ENCODE peak calls at places on chromosomes 4 and X, in seven cellular contexts. Q, R, A, L, U, I and H are unnamed samples.

GRCh38 chrX:8067754-8068469 is 103.2 kb downstream of the VCX2 start:
- DNase-seq in Q (peak), R (peak), A (peak), L (no peak), U (no peak), I (no peak), H (no peak)

GRCh38 chr4:85005865-85006377 is 39.4 kb upstream of the WDFY3 start:
- DNase-seq in Q (peak), R (peak), A (peak), L (no peak), U (no peak), I (no peak), H (no peak)

GRCh38 chr4:75194180-75194579 is 261.3 kb downstream of the PARM1 start:
- DNase-seq in Q (no peak), R (no peak), A (no peak), L (no peak), U (no peak), I (no peak), H (no peak)

GRCh38 chrX:3175659-3176438 is 134.6 kb downstream of the ARSF start:
- DNase-seq in Q (peak), R (peak), A (peak), L (no peak), U (no peak), I (no peak), H (no peak)

GRCh38 chr4:101753702-101754101 is 36.8 kb upstream of the BANK1 start:
- DNase-seq in Q (no peak), R (peak), A (peak), L (no peak), U (no peak), I (no peak), H (no peak)

GRCh38 chr4:38034986-38035882 is 75.0 kb downstream of the PTTG2 start:
- DNase-seq in Q (peak), R (peak), A (peak), L (no peak), U (no peak), I (peak), H (peak)

GRCh38 chr4:145882594-145882993 is 56.0 kb downstream of the ZNF827 start:
- DNase-seq in Q (no peak), R (no peak), A (no peak), L (no peak), U (no peak), I (no peak), H (no peak)

GRCh38 chr4:3527914-3528876 is 4.0 kb downstream of the LRPAP1 start:
- DNase-seq in Q (no peak), R (no peak), A (no peak), L (no peak), U (no peak), I (no peak), H (no peak)

GRCh38 chrX:107750263-107750662 is 25.3 kb downstream of the TSC22D3 start:
- DNase-seq in Q (no peak), R (no peak), A (no peak), L (peak), U (no peak), I (no peak), H (no peak)

GRCh38 chr4:152118819-152119553 is 358.2 kb upstream of the GATB start:
- DNase-seq in Q (no peak), R (no peak), A (no peak), L (no peak), U (no peak), I (no peak), H (no peak)

GRCh38 chrX:77451041-77451440 is 3.9 kb downstream of the FGF16 start:
- DNase-seq in Q (peak), R (no peak), A (peak), L (no peak), U (no peak), I (no peak), H (peak)

GRCh38 chrX:103250977-103251376 is 4.0 kb downstream of the TCEAL8 start:
- DNase-seq in Q (no peak), R (peak), A (no peak), L (no peak), U (no peak), I (no peak), H (peak)

GRCh38 chr4:144649646-144650045 is 3.7 kb downstream of the HHIP start:
- DNase-seq in Q (no peak), R (no peak), A (no peak), L (no peak), U (no peak), I (no peak), H (peak)

GRCh38 chr4:89708903-89709361 is 128.0 kb downstream of the SNCA start:
- DNase-seq in Q (peak), R (no peak), A (peak), L (no peak), U (no peak), I (no peak), H (peak)

GRCh38 chr4:98977557-98977956 is 18.0 kb upstream of the METAP1 start:
- DNase-seq in Q (no peak), R (no peak), A (no peak), L (no peak), U (no peak), I (no peak), H (no peak)

GRCh38 chr4:98976716-98977115 is 18.8 kb upstream of the METAP1 start:
- DNase-seq in Q (peak), R (peak), A (no peak), L (no peak), U (no peak), I (no peak), H (no peak)
- H2BK120ac ChIP-seq in Q (no peak), R (no peak), A (no peak), L (no peak), U (no peak), I (no peak), H (no peak)

GRCh38 chrX:138723301-138723700 is 11.8 kb upstream of the FGF13 start:
- DNase-seq in Q (no peak), R (no peak), A (no peak), L (no peak), U (no peak), I (no peak), H (peak)
- H2BK5ac ChIP-seq in Q (no peak), R (no peak), A (no peak), L (no peak), U (no peak), I (no peak), H (no peak)

GRCh38 chrX:10506781-10507180 is 113.6 kb downstream of the MID1 start:
- DNase-seq in Q (no peak), R (no peak), A (no peak), L (no peak), U (no peak), I (no peak), H (no peak)
- H2BK120ac ChIP-seq in Q (no peak), R (no peak), A (no peak), L (no peak), U (no peak), I (no peak), H (no peak)

DNA sequence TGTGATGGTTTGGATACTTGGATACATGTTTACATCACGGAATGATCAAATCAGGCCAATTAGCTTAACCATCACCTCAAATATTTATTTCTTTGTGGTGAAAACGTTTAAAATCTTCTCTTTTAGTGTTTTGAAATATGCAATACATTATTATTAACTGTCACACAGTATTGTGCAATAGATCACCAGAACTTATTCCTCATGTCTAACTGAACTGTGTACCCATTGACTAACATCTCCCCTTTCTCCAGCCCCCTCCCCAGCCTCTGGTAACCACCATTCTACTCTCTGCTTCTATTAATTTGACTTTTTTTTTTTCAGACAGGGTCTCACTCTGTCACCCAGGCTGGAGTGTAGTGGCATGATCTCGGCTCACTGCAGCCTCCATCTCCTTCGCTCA is 471.9 kb downstream of the BCOR start:
- DNase-seq in Q (no peak), R (no peak), A (no peak), L (no peak), U (no peak), I (no peak), H (no peak)
- H2BK5ac ChIP-seq in Q (no peak), R (no peak), A (no peak), L (no peak), U (no peak), I (no peak), H (no peak)

DNA sequence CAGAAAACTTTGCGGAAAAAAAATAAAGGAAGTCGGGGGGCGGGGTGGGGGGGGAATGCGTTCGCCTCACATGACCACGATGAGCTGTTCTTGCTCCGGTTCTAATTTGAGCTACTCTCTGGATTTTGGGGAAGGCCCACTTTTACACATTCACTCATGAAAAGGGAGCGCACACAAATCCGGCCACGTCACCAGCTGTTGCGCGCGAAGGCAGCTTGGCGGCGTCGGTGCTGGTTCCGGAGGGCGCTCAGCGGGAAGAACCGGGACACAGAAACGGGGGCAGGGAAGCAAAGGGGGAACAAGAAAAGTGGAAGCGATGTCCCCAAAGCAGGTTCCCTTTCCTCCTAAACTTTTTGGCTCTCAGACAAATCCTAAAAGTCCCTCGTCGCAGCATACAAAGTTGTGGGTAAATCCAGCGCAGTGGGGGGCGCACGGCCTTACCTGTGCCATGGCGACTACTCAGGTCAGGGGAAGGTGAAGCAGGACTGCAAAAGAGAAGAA is 590 bp downstream of the ANXA5 start:
- DNase-seq in Q (peak), R (peak), A (peak), L (no peak), U (no peak), I (no peak), H (peak)
- H2BK120ac ChIP-seq in Q (peak), R (peak), A (peak), L (no peak), U (peak), I (no peak), H (no peak)

GRCh38 chr4:168837922-168838321 is 172.1 kb downstream of the CBR4 start:
- DNase-seq in Q (no peak), R (peak), A (no peak), L (no peak), U (no peak), I (no peak), H (no peak)
- H2BK5ac ChIP-seq in Q (no peak), R (no peak), A (no peak), L (no peak), U (no peak), I (no peak), H (no peak)

GRCh38 chr4:113368056-113368455 is 318.6 kb downstream of the ANK2 start:
- DNase-seq in Q (peak), R (no peak), A (peak), L (no peak), U (no peak), I (no peak), H (no peak)
- H2BK120ac ChIP-seq in Q (no peak), R (no peak), A (no peak), L (no peak), U (no peak), I (no peak), H (no peak)

GRCh38 chr4:26996745-26997144 is 136.1 kb downstream of the STIM2 start:
- DNase-seq in Q (no peak), R (no peak), A (no peak), L (no peak), U (no peak), I (no peak), H (no peak)

GRCh38 chr4:26995316-26995715 is 134.7 kb downstream of the STIM2 start:
- DNase-seq in Q (no peak), R (no peak), A (no peak), L (no peak), U (no peak), I (no peak), H (peak)

GRCh38 chr4:26992657-26993361 is 132.2 kb downstream of the STIM2 start:
- DNase-seq in Q (peak), R (peak), A (no peak), L (no peak), U (no peak), I (no peak), H (no peak)

GRCh38 chr4:26993541-26993940 is 132.9 kb downstream of the STIM2 start:
- DNase-seq in Q (peak), R (no peak), A (no peak), L (no peak), U (no peak), I (no peak), H (no peak)

GRCh38 chr4:26993967-26994366 is 133.3 kb downstream of the STIM2 start:
- DNase-seq in Q (no peak), R (no peak), A (no peak), L (no peak), U (no peak), I (no peak), H (no peak)
- H2BK5ac ChIP-seq in Q (no peak), R (no peak), A (no peak), L (no peak), U (no peak), I (no peak), H (no peak)

GRCh38 chr4:184399505-184399893 is 74.9 kb downstream of the IRF2 start:
- DNase-seq in Q (no peak), R (no peak), A (no peak), L (no peak), U (no peak), I (no peak), H (no peak)

GRCh38 chr4:184400375-184400870 is 73.9 kb downstream of the IRF2 start:
- DNase-seq in Q (peak), R (no peak), A (peak), L (no peak), U (no peak), I (no peak), H (no peak)

GRCh38 chr4:184397516-184398163 is 76.7 kb downstream of the IRF2 start:
- DNase-seq in Q (no peak), R (no peak), A (no peak), L (no peak), U (no peak), I (no peak), H (no peak)

GRCh38 chr4:184400891-184401290 is 73.5 kb downstream of the IRF2 start:
- DNase-seq in Q (no peak), R (no peak), A (no peak), L (no peak), U (no peak), I (no peak), H (no peak)

DNA sequence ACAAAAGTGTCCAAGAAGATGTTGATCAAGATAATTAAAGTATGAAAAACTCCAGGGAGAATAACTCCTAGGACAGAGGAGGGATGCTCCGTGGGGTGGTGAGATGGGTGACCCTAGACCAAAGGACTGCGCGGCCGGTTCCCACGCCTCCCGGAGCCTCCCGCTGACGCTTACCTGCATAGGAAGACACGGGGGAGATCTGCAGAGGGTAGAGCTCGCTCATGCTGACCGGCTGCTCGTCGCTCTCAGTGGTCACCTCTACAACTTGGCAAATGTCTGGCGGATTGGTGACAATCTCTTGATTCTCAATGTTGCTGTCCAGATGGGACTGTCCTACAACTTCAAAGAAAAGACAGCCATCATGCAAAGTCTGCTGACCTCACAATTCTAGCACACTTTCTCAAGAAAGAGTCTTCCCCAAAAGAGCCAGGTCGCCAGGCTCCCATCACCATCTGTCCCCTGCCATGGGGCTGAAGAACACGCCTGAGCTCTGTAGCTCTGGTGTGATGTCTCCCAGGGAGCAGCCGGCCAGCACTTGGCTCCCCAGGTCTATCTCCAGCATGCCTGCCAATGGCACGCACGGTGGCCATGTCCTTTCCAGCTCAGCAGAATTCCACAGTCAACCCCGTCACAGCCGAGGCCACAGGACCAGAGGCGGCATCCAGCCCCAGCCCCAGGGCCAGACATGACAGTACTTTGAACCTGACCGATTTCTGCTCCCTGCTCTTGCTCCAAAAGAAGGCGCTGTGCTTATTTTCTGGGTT is 75.4 kb downstream of the IRF2 start:
- DNase-seq in Q (no peak), R (no peak), A (no peak), L (no peak), U (no peak), I (no peak), H (no peak)
- H2BK120ac ChIP-seq in Q (no peak), R (no peak), A (no peak), L (no peak), U (no peak), I (no peak), H (no peak)